ENCODE peak calls at places on chromosomes 16 and 17, in five cellular contexts. L is A549, N is MM.1S, E is choroid plexus epithelial cell, W is colonic mucosa. D is an unnamed sample.

GRCh38 chr17:71398706-71399620 is 721.9 kb upstream of the SOX9 start:
- DNase-seq in E (peak; percentile 11), N (no peak), L (no peak), W (no peak), D (no peak)

GRCh38 chr17:65537845-65538678 is 23.4 kb downstream of the AXIN2 start:
- DNase-seq in L (no peak), E (no peak), N (no peak), W (no peak), D (no peak)

GRCh38 chr16:53781023-53781605 is 77.2 kb downstream of the FTO start:
- DNase-seq in E (peak; percentile 55), L (peak; percentile 45), N (no peak), W (no peak), D (no peak)

GRCh38 chr16:3012828-3013420 is at the start of gene CLDN9:
- DNase-seq in L (no peak), W (peak; percentile 72), N (peak; percentile 54), E (no peak), D (no peak)

GRCh38 chr17:7885357-7886226 is 3.0 kb upstream of the CHD3 start:
- DNase-seq in L (peak; percentile 48), E (peak; percentile 27), N (peak; percentile 28), W (peak; percentile 67), D (no peak)

GRCh38 chr17:32256012-32256694 is 9.5 kb upstream of the RHBDL3 start:
- DNase-seq in W (no peak), E (no peak), N (no peak), L (no peak), D (no peak)

GRCh38 chr16:84391151-84391873 is 23.0 kb downstream of the ATP2C2 start:
- DNase-seq in L (no peak), E (peak; percentile 21), W (peak; percentile 51), N (no peak), D (no peak)

GRCh38 chr17:31825961-31826691 is 32.9 kb downstream of the COPRS start:
- DNase-seq in N (no peak), E (no peak), L (no peak), W (no peak), D (no peak)

GRCh38 chr16:11306997-11307638 is 26.0 kb upstream of the PRM1 start:
- DNase-seq in L (no peak), N (no peak), E (peak; percentile 56), W (no peak), D (no peak)

GRCh38 chr17:60141111-60142018 is 8.4 kb upstream of the CA4 start:
- DNase-seq in E (no peak), L (no peak), W (no peak), N (no peak), D (no peak)

GRCh38 chr17:21167303-21167702 is 40.5 kb downstream of the DHRS7B start:
- DNase-seq in N (no peak), E (no peak), L (no peak), W (no peak), D (no peak)

GRCh38 chr17:17379197-17379991 is 76.2 kb downstream of the NT5M start:
- DNase-seq in E (no peak), L (no peak), N (no peak), W (no peak), D (no peak)

GRCh38 chr17:46848534-46848933 is 2.8 kb upstream of the WNT9B start:
- DNase-seq in W (no peak), N (no peak), L (no peak), E (no peak), D (no peak)

GRCh38 chr16:30054959-30055553 is 10.5 kb upstream of the ALDOA start:
- DNase-seq in N (peak; percentile 45), W (peak; percentile 67), L (peak; percentile 67), E (no peak), D (no peak)

GRCh38 chr16:89026121-89026612 is 49.2 kb upstream of the CBFA2T3 start:
- DNase-seq in L (no peak), N (no peak), E (peak; percentile 5), W (no peak), D (peak; percentile 37)

GRCh38 chr17:30433514-30433913 is 43.7 kb upstream of the GOSR1 start:
- DNase-seq in W (no peak), N (no peak), E (peak; percentile 97), L (peak; percentile 68), D (no peak)

GRCh38 chr16:71846443-71846842 is 667 bp downstream of the ATXN1L start:
- DNase-seq in W (no peak), E (peak; percentile 50), L (no peak), N (peak; percentile 77), D (peak; percentile 41)

GRCh38 chr17:32854177-32854576 is 22.7 kb downstream of the MYO1D start:
- DNase-seq in W (no peak), L (no peak), N (no peak), E (peak; percentile 26), D (no peak)

GRCh38 chr17:77498875-77499698 is 358.3 kb downstream of the SEC14L1 start:
- DNase-seq in E (no peak), L (no peak), N (no peak), W (no peak), D (no peak)

GRCh38 chr16:71467810-71468209 is 5.8 kb upstream of the ZNF23 start:
- DNase-seq in N (peak; percentile 63), W (no peak), E (peak; percentile 42), L (no peak), D (no peak)

GRCh38 chr17:50977487-50978159 is 111.5 kb upstream of the TOB1 start:
- DNase-seq in W (no peak), E (no peak), N (no peak), L (no peak), D (no peak)

GRCh38 chr16:2715519-2715918 is 4.5 kb downstream of the PRSS27 start:
- DNase-seq in E (peak; percentile 50), L (no peak), N (peak; percentile 32), W (peak; percentile 60), D (no peak)

GRCh38 chr16:50744911-50745310 is 3.0 kb downstream of the CYLD start:
- DNase-seq in W (no peak), N (no peak), L (no peak), E (peak; percentile 19), D (no peak)
- H3K4me3 ChIP-seq in W (no peak overlapping the region), N (no peak overlapping the region), L (no peak overlapping the region), E (no peak overlapping the region), D (no peak overlapping the region)

GRCh38 chr17:75335315-75335714 is 46.1 kb upstream of the SLC25A19 start:
- DNase-seq in W (no peak), L (no peak), E (no peak), N (no peak), D (no peak)
- H3K4me3 ChIP-seq in W (no peak overlapping the region), L (no peak overlapping the region), E (no peak overlapping the region), N (no peak overlapping the region), D (no peak overlapping the region)

GRCh38 chr16:28874406-28874805 is 3.9 kb upstream of the ATP2A1 start:
- DNase-seq in N (no peak), E (no peak), L (no peak), W (no peak), D (no peak)

GRCh38 chr16:28873543-28874201 is 4.6 kb upstream of the ATP2A1 start:
- DNase-seq in W (no peak), L (no peak), E (no peak), N (peak; percentile 21), D (no peak)

GRCh38 chr16:28875134-28876015 is 2.9 kb upstream of the ATP2A1 start:
- DNase-seq in E (no peak), N (no peak), L (peak; percentile 32), W (no peak), D (no peak)

GRCh38 chr16:28876016-28876659 is 2.1 kb upstream of the ATP2A1 start:
- DNase-seq in E (no peak), W (no peak), L (no peak), N (no peak), D (no peak)

DNA sequence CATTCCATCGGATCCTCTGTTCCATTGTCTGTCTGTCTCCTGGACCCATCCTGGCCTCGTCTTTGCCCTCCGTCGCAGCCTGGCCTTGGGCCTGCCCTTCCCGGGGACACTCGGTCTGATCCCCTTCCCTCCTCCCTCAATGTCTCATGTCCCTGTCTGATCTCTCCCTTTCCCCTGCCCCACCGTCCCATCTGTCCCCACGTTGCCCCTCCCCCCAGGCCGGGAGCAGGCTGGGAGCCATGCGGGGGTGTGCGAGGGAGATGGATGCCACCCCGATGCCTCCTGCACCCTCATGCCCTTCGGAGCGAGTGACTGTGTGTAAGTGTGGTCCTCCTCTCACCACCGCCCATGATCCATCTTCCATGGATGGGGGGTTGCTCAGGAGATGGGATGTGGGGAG is 5.3 kb upstream of the ATP2A1 start:
- DNase-seq in W (no peak), E (no peak), N (no peak), L (no peak), D (no peak)
- H3K4me3 ChIP-seq in W (no peak overlapping the region), E (no peak overlapping the region), N (no peak overlapping the region), L (no peak overlapping the region), D (no peak overlapping the region)

DNA sequence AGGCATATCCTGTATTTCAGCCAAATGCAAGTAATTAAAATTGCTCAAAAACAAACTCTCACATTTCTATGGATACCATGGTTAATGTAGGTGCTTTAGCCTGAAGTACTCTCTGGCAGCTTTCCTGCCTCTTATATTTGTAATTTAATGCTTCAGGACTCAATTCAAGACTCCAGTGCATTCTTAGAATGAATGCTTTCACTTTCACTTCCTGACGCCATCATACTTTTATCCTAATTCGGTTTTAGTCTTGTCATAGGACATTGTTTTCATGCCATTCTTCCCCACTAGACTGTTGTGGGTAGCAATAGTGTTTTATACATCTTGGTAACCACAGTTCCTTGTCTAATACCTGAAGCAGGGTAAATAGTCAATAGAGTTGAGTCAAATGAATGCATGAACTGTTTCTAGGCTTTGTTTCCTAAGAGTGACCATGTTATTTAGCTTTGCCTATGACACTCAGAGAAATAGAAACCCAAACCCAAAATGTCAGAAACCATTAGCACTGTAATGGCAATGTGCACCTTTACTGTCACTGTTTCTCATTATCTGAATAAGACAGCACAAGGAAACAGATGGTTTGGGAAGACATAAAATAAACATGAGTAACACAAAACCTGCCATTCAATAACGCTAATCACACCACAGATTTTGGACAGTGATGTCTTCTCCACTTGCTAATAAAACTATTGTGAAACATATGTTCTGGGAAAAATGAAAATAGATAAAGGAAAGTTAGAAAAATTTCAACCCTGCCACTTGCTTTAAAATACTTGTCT is 705.4 kb downstream of the CDH11 start:
- DNase-seq in W (no peak), E (peak; percentile 78), N (peak; percentile 52), L (no peak), D (no peak)
- H3K4me3 ChIP-seq in W (no peak overlapping the region), E (peak overlapping the region; percentile 29), N (peak overlapping the region; percentile 25), L (no peak overlapping the region), D (no peak overlapping the region)

GRCh38 chr17:44831270-44831770 is 1.2 kb upstream of the GJC1 start:
- DNase-seq in N (no peak), L (no peak), E (no peak), W (no peak), D (no peak)
- H3K4me3 ChIP-seq in N (no peak overlapping the region), L (no peak overlapping the region), E (no peak overlapping the region), W (no peak overlapping the region), D (no peak overlapping the region)

D was measured in GM12864.